ENCODE peak calls at places on chromosomes 2 and 18, in five cellular contexts. D is lung, P is GM23248, J is mammary epithelial cell, C is RWPE2. K is an unnamed sample. For H3K36me3, the result is how much of the 10 kb centered on the place peaks cover.

GRCh38 chr18:48393776-48394175 is 15.4 kb downstream of the ZBTB7C start:
- DNase-seq in P (no peak), J (no peak), C (no peak), D (no peak), K (no peak)

GRCh38 chr18:41871229-41872000 is 83.6 kb upstream of the PIK3C3 start:
- DNase-seq in P (peak), C (no peak), D (no peak), J (peak), K (no peak)

GRCh38 chr2:200748779-200749178 is 62.9 kb upstream of the BZW1 start:
- DNase-seq in D (no peak), J (no peak), C (no peak), P (no peak), K (no peak)

GRCh38 chr18:48541026-48541746 is 2.4 kb downstream of the CTIF start:
- DNase-seq in J (peak), D (peak), P (peak), C (no peak), K (no peak)

GRCh38 chr2:10330700-10331032 is 28.0 kb downstream of the HPCAL1 start:
- DNase-seq in P (no peak), C (no peak), D (no peak), J (no peak), K (no peak)

GRCh38 chr2:235921508-235922260 is 246.5 kb downstream of the GBX2 start:
- DNase-seq in J (no peak), P (no peak), C (no peak), D (no peak), K (no peak)

GRCh38 chr2:11833601-11834000 is 87.2 kb downstream of the LPIN1 start:
- DNase-seq in P (peak), J (no peak), C (no peak), D (no peak), K (no peak)

GRCh38 chr2:232478571-232479340 is 8.9 kb downstream of the ECEL1 start:
- DNase-seq in C (peak), D (no peak), P (no peak), J (no peak), K (no peak)

GRCh38 chr2:236169151-236169721 is 1.1 kb upstream of the GBX2 start:
- DNase-seq in C (no peak), D (no peak), P (no peak), J (no peak), K (no peak)

GRCh38 chr2:136381722-136382633 is 264.0 kb upstream of the CXCR4 start:
- DNase-seq in D (no peak), P (no peak), J (no peak), C (no peak), K (no peak)

GRCh38 chr2:88190808-88191721 is 20.9 kb downstream of the THNSL2 start:
- DNase-seq in J (peak), P (peak), D (no peak), C (no peak), K (no peak)

GRCh38 chr2:72561621-72562318 is 264.1 kb downstream of the EXOC6B start:
- DNase-seq in P (peak), J (peak), C (no peak), D (no peak), K (no peak)

GRCh38 chr18:24060644-24061043 is 46.1 kb downstream of the TTC39C start:
- DNase-seq in J (no peak), C (no peak), P (peak), D (no peak), K (no peak)

GRCh38 chr18:35511833-35512232 is 14.1 kb upstream of the INO80C start:
- DNase-seq in J (no peak), P (no peak), C (no peak), D (peak), K (no peak)

GRCh38 chr2:150482111-150482510 is 5.4 kb downstream of the RND3 start:
- DNase-seq in P (no peak), D (no peak), J (no peak), C (no peak), K (peak)

GRCh38 chr2:23753291-23754006 is 173.5 kb downstream of the ATAD2B start:
- DNase-seq in C (no peak), D (no peak), P (no peak), J (no peak), K (no peak)

GRCh38 chr18:2981212-2981728 is 31.7 kb downstream of the LPIN2 start:
- DNase-seq in J (peak), D (no peak), C (no peak), P (peak), K (no peak)

GRCh38 chr2:88724643-88725332 is 33.3 kb downstream of the RPIA start:
- DNase-seq in P (no peak), D (no peak), C (no peak), J (no peak), K (no peak)

GRCh38 chr2:98897746-98898145 is 38.3 kb downstream of the CRACDL start:
- DNase-seq in J (no peak), C (no peak), P (no peak), D (no peak), K (no peak)

GRCh38 chr2:30708491-30709290 is 98.6 kb downstream of the CAPN13 start:
- DNase-seq in D (peak), P (peak), J (no peak), C (no peak), K (no peak)

GRCh38 chr2:63692002-63692606 is 103.3 kb downstream of the MDH1 start:
- DNase-seq in P (peak), C (no peak), D (no peak), J (peak), K (no peak)

GRCh38 chr18:58044370-58045264 is 591 bp downstream of the NEDD4L start:
- DNase-seq in C (peak), P (peak), J (peak), D (peak), K (no peak)

GRCh38 chr2:33848486-33848885 is 249.4 kb upstream of the FAM98A start:
- DNase-seq in C (no peak), P (peak), J (peak), D (no peak), K (no peak)

GRCh38 chr18:383135-383534 is 115.3 kb upstream of the THOC1 start:
- DNase-seq in P (peak), C (no peak), D (no peak), J (no peak), K (no peak)

GRCh38 chr2:156474316-156474715 is 38.1 kb downstream of the GPD2 start:
- DNase-seq in J (no peak), D (no peak), C (no peak), P (no peak), K (peak)

GRCh38 chr2:239936838-239937581 is 88.1 kb downstream of the NDUFA10 start:
- DNase-seq in J (no peak), D (no peak), C (peak), P (no peak), K (no peak)

DNA sequence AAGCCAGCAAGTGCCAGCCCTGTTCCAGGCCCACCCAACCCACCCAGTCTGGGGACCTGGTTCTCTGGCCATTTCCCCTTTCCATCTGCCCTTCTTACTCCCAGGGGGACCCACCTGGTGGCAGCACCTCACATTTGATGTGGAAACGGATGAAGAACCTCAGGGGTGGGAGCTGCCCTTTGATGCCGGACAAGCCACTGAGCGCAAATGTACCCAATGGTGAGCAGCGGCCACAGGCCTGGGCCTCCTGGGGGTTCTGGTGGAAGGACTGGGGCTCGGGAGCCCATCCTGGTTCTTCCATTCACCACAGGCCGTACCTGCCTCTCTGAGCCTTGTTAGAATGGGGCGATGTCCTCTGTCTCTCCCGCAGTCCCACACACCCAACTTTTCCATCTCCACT is 84.7 kb downstream of the EPAS1 start:
- DNase-seq in P (no peak), D (no peak), J (no peak), C (no peak), K (no peak)
- H3K36me3 ChIP-seq in P (under half), D (half or more), J (under half), C (half or more), K (half or more)

DNA sequence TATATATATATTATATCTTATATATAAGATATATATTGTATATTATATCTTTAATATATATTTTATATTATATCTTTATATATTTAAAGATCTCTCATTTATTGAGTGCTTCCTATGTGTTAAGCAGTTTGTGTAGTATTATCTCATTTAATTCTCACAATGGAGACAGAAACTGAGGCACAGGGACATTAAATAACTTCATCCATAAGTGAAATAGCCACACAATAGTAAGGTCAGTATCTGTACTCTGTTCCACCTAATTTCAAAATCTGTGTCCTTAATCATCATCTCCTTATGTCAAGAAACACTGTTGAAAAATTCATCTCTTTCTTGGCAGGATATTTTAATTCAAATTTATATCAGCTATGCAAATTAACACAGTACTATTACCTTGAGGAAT is 52.8 kb upstream of the CD302 start:
- DNase-seq in D (no peak), J (no peak), C (no peak), P (no peak), K (no peak)
- H3K36me3 ChIP-seq in D (under half), J (under half), C (under half), P (under half), K (under half)

DNA sequence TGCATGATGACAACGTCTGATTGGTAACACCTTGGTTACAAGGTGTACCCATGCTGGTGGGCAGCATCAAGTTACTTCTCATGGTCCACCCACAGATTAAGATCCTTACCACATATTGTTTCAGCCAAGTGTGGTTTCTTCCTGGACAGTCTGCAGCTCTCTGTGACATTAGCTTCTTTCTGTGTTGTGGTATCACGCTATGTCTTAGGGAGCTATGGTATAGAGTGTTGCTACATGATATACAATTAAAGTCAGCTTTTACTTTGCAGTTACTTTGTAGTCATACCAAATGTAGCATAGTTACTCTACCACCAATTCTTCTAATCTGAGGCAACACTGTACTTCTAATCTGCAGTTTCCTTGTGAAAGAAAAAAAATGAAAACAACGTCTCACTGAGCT is 48.8 kb downstream of the ZCCHC2 start:
- DNase-seq in D (no peak), C (no peak), P (no peak), J (peak), K (no peak)
- H3K36me3 ChIP-seq in D (under half), C (under half), P (under half), J (under half), K (under half)

GRCh38 chr2:54614815-54615214 is 108.6 kb upstream of the EML6 start:
- DNase-seq in J (no peak), C (no peak), D (no peak), P (no peak), K (no peak)

GRCh38 chr2:54613794-54614257 is 109.6 kb upstream of the EML6 start:
- DNase-seq in C (no peak), J (peak), D (no peak), P (peak), K (no peak)

GRCh38 chr2:54617409-54617808 is 106.1 kb upstream of the EML6 start:
- DNase-seq in D (no peak), P (no peak), J (no peak), C (no peak), K (no peak)

GRCh38 chr2:54613361-54613760 is 110.1 kb upstream of the EML6 start:
- DNase-seq in D (no peak), C (no peak), J (no peak), P (no peak), K (no peak)

GRCh38 chr2:54615832-54616534 is 107.5 kb upstream of the EML6 start:
- DNase-seq in P (no peak), C (no peak), D (no peak), J (no peak), K (no peak)
- H3K36me3 ChIP-seq in P (half or more), C (half or more), D (under half), J (under half), K (under half)

GRCh38 chr2:54620948-54621347 is 102.5 kb upstream of the EML6 start:
- DNase-seq in C (no peak), J (no peak), D (no peak), P (no peak), K (no peak)
- H3K36me3 ChIP-seq in C (half or more), J (under half), D (under half), P (half or more), K (under half)

DNA sequence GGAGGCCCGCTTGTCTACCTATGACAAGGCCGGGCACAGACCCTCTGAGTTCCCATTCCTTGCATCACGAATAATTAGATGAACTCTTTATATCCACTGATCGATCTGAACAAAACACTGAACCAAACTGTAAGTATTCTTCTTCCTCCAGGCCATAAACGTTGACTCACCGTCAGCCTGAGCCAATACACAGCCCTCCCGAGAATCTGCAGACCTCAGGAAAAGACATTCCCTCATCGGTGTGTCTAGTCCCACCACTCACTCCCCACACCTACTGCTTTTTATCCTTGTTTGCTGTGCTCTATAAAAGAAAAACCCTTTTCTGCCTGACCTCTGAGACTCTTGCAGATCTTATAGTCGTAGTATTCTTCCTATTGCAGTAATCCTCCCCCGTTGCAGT is 41.0 kb downstream of the TMEM87B start:
- DNase-seq in C (no peak), P (peak), D (no peak), J (no peak), K (no peak)
- H3K36me3 ChIP-seq in C (half or more), P (under half), D (under half), J (under half), K (under half)

DNA sequence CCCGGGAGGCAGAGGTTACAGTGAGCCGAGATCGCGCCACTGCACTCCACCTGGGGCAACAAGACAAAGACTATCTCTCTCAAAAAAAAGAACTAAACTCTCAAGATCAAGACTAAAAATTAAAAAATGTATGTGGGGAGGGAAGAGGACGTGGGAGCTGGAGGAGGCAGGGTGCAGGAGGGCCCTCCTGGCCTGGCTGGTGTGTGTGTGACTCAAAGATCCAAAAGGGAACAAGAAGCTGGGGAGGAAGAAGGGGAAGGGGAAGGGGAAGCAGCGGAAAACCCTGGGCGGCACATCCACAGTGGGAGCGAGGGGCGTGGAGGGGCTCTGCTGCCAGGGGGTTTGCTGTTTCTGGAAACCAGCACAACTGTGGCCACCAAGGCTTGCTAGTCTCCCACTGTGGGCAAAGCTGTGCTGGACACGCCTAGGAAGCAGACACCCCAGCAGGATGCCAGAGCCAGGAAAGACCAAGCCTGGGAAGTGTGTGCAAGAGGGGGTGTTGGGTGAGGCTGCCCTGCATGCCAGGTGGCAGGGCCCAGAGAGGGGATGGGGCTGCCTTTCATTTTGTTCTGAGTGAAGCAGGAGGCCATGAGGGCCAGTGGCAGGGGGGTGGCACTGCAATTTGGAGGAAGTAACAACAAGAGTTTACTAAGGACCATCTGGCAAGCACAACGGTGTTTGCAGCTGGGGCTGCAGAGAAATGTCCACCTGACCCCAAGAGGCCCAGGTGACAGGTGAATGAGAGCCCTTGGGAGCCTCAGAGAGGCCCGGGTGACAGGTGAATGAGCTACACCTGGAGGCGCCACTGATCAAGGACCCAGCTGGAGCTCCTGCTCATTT is 44.5 kb downstream of the ANO7 start:
- DNase-seq in C (no peak), P (no peak), D (no peak), J (no peak), K (no peak)
- H3K36me3 ChIP-seq in C (half or more), P (half or more), D (under half), J (half or more), K (half or more)

GRCh38 chr2:237393523-237393922 is 20.4 kb downstream of the COL6A3 start:
- DNase-seq in P (peak), D (no peak), C (no peak), J (no peak), K (no peak)
- H3K36me3 ChIP-seq in P (half or more), D (under half), C (under half), J (under half), K (under half)

K was measured in keratinocyte.